ENCODE peak calls at places on chromosome 7, in six cellular contexts. U is IMR-90, A is H1, S is mesenchymal stem cell, B is mesendoderm, Z is neuronal stem cell. F is an unnamed sample.

GRCh38 chr7:29854257-29854938 is 48.1 kb downstream of the WIPF3 start:
- DNase-seq in U (no peak), A (peak), S (peak), B (peak), Z (no peak), F (no peak)

GRCh38 chr7:17489987-17490386 is 191.5 kb downstream of the AHR start:
- DNase-seq in U (no peak), A (no peak), S (no peak), B (no peak), Z (no peak), F (no peak)

GRCh38 chr7:68185641-68186040 is 1189.0 kb downstream of the TYW1 start:
- DNase-seq in U (no peak), A (no peak), S (no peak), B (no peak), Z (no peak), F (no peak)

GRCh38 chr7:2932761-2933251 is 88.7 kb upstream of the GNA12 start:
- DNase-seq in U (no peak), A (no peak), S (no peak), B (no peak), Z (no peak), F (no peak)

GRCh38 chr7:140989068-140989467 is 25.7 kb downstream of the MRPS33 start:
- DNase-seq in U (no peak), A (no peak), S (no peak), B (peak), Z (no peak), F (no peak)

GRCh38 chr7:101767544-101767943 is 49.9 kb upstream of the CUX1 start:
- DNase-seq in U (no peak), A (no peak), S (no peak), B (no peak), Z (no peak), F (no peak)

GRCh38 chr7:42502022-42502421 is 265.0 kb upstream of the GLI3 start:
- DNase-seq in U (no peak), A (no peak), S (peak), B (no peak), Z (no peak), F (no peak)

GRCh38 chr7:16315280-16315679 is 106.1 kb downstream of the CRPPA start:
- DNase-seq in U (no peak), A (no peak), S (no peak), B (no peak), Z (no peak), F (no peak)

GRCh38 chr7:97094531-97094930 is 23.0 kb upstream of the SDHAF3 start:
- DNase-seq in U (no peak), A (no peak), S (no peak), B (no peak), Z (no peak), F (no peak)

GRCh38 chr7:51318886-51319579 is 2.4 kb upstream of the COBL start:
- DNase-seq in U (no peak), A (no peak), S (no peak), B (no peak), Z (no peak), F (no peak)

GRCh38 chr7:50711271-50712175 is 71.2 kb downstream of the GRB10 start:
- DNase-seq in U (peak), A (no peak), S (no peak), B (no peak), Z (no peak), F (peak)

GRCh38 chr7:148447221-148447845 is 143.2 kb upstream of the C7orf33 start:
- DNase-seq in U (no peak), A (no peak), S (no peak), B (no peak), Z (no peak), F (no peak)

GRCh38 chr7:106450716-106451115 is 165.9 kb upstream of the NAMPT start:
- DNase-seq in U (no peak), A (no peak), S (no peak), B (no peak), Z (no peak), F (no peak)

GRCh38 chr7:1558181-1558811 is 2.3 kb upstream of the TMEM184A start:
- DNase-seq in U (no peak), A (no peak), S (peak), B (peak), Z (no peak), F (peak)

DNA sequence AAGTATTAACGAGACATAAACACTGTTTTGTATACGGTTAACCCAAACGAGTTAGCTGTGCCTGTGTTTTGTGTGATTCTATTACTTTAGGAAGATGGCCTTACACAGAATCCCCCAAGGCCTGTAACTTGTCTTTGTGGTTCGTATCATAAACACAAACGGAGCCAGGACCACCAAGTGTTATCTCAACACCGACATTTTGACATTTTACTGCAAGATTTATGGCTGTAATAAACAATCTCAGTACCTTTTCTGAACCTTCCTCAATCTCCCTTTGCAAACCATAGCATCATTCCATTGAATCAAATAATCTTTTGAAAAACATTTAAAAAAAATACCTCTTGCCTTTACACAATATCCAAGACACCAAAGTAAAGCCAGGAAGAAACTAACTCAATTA is 2.4 kb upstream of the HOXA4 start:
- DNase-seq in U (no peak), A (no peak), S (no peak), B (no peak), Z (no peak), F (no peak)
- H3K4me3 ChIP-seq in U (no peak), A (no peak), S (no peak), B (no peak), Z (no peak), F (no peak)

GRCh38 chr7:121440857-121441503 is 44.9 kb upstream of the FAM3C start:
- DNase-seq in U (no peak), A (no peak), S (no peak), B (no peak), Z (no peak), F (no peak)

GRCh38 chr7:121433775-121434174 is 37.7 kb upstream of the FAM3C start:
- DNase-seq in U (no peak), A (no peak), S (no peak), B (no peak), Z (no peak), F (peak)

GRCh38 chr7:121436688-121437087 is 40.6 kb upstream of the FAM3C start:
- DNase-seq in U (no peak), A (no peak), S (no peak), B (peak), Z (no peak), F (no peak)

GRCh38 chr7:121436136-121436535 is 40.0 kb upstream of the FAM3C start:
- DNase-seq in U (no peak), A (no peak), S (no peak), B (no peak), Z (no peak), F (peak)

DNA sequence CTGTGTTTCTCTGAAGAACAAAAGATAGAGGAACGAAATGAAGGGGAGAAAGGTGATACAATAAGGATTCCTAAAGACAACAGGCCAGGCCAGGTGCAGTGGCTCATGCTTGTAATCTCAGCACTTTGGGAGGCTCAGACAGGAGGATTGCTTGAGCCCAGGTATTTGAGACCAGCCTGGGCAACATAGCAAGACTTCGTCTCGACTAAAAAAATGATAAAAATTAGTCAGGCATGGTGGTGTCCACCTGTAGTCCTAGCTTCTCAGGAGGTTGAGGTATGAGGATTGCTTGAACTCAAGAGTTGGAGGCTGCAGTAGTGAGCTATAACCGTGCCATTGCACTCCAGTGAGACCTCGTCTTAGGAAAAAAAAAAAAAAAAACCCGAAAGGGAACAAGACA is 41.4 kb upstream of the FAM3C start:
- DNase-seq in U (no peak), A (no peak), S (no peak), B (no peak), Z (no peak), F (peak)
- H3K4me2 ChIP-seq in U (no peak), A (no peak), S (no peak), B (no peak), Z (no peak), F (no peak)

DNA sequence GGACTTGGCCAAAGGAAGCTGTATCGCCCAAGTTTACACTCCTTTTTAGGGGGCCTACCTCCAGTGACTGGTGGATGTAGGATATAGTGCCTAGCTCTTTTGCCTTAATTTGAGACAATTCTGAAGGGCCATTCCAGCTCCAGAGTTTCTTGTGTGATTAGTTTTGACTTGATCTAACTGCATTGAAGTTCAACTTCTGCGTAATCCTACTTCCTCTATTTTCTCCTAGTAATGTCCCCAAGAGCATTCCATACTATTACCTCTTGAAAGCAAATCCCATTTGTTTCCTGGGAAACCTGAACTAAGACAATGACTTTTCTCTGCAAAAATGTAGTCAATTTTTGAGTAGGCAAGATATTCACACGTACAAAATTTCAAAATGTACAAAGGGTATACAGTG is 4.7 kb upstream of the H2AZ2 start:
- DNase-seq in U (no peak), A (no peak), S (no peak), B (no peak), Z (no peak), F (no peak)
- H2BK120ac ChIP-seq in U (no peak), A (no peak), S (no peak), B (no peak), Z (no peak), F (no peak)

GRCh38 chr7:139365336-139365735 is 5.6 kb downstream of the LUC7L2 start:
- DNase-seq in U (no peak), A (no peak), S (no peak), B (no peak), Z (no peak), F (no peak)
- H3K4me3 ChIP-seq in U (no peak), A (no peak), S (no peak), B (no peak), Z (no peak), F (no peak)

GRCh38 chr7:70736715-70737460 is 395.1 kb upstream of the GALNT17 start:
- DNase-seq in U (peak), A (no peak), S (peak), B (no peak), Z (no peak), F (peak)
- H3K4me2 ChIP-seq in U (peak), A (no peak), S (peak), B (no peak), Z (no peak), F (no peak)

GRCh38 chr7:134539380-134540004 is 9.4 kb upstream of the AKR1B15 start:
- DNase-seq in U (no peak), A (no peak), S (no peak), B (no peak), Z (no peak), F (no peak)

GRCh38 chr7:134546903-134547737 is 1.8 kb upstream of the AKR1B15 start:
- DNase-seq in U (peak), A (no peak), S (no peak), B (peak), Z (peak), F (peak)

GRCh38 chr7:134545379-134545778 is 3.5 kb upstream of the AKR1B15 start:
- DNase-seq in U (no peak), A (no peak), S (no peak), B (no peak), Z (no peak), F (no peak)

GRCh38 chr7:134545918-134546317 is 3.0 kb upstream of the AKR1B15 start:
- DNase-seq in U (no peak), A (no peak), S (no peak), B (no peak), Z (no peak), F (no peak)

DNA sequence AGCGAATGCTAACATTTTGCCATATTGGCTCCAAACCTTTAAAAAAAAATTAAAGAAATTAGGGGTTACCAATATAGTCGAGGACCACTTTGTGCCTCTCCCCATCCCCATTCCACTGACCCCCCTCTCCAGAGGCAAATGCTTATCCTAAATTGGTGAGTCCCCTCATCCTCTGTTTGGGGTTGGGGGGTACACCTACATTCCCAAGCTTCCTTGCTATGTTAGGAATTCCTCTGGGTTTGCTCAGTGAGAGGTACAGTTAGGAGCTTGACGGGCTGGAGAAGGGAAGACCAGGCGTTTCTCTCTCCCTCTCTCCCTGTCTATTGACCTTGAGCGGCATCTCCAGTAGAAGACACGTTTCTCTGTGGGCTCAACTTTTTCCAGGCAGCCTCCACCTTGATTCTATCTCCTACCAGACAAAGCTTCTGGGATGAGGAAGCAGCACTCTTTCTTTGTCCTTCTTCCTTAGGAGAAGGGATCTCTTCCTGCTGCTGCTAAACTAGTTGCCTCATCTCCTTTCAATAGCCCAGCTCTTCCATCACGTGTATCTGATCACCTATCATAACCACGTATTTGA is 6.6 kb upstream of the AKR1B15 start:
- DNase-seq in U (no peak), A (no peak), S (no peak), B (no peak), Z (no peak), F (no peak)
- H2BK120ac ChIP-seq in U (no peak), A (no peak), S (no peak), B (no peak), Z (no peak), F (no peak)